ENCODE peak calls at places on chromosome 12, in nine cellular contexts. B is AG04449; Q is endothelial cell; N is neural crest cell; T is naive thymus-derived CD8-positive, alpha-beta T cell; G is activated CD4-positive, alpha-beta T cell treated with anti-CD3 and anti-CD28 coated beads for 36 hours; A is fibroblast of lung; X is GM13976; H is head of caudate nucleus. F is an unnamed sample.

GRCh38 chr12:2804390-2805145 is 7.9 kb upstream of the ITFG2 start:
- DNase-seq in X (no peak), G (no peak), N (no peak), Q (no peak), B (peak; percentile 29), A (peak; percentile 73), T (no peak), H (peak; percentile 41), F (peak; percentile 71)

GRCh38 chr12:52749827-52750226 is 27.3 kb downstream of the KRT76 start:
- DNase-seq in N (no peak), G (no peak), Q (no peak), A (no peak), H (no peak), B (no peak), T (no peak), X (no peak), F (no peak)

GRCh38 chr12:119940881-119941280 is 48.2 kb upstream of the BICDL1 start:
- DNase-seq in A (peak; percentile 6), X (no peak), B (no peak), G (no peak), Q (no peak), T (no peak), N (no peak), H (no peak), F (no peak)

GRCh38 chr12:24042651-24043050 is 93.2 kb upstream of the SOX5 start:
- DNase-seq in A (no peak), X (no peak), N (no peak), T (no peak), Q (no peak), H (no peak), G (no peak), B (no peak), F (no peak)

GRCh38 chr12:100359822-100360221 is 2.9 kb downstream of the SLC17A8 start:
- DNase-seq in G (no peak), B (no peak), T (no peak), A (no peak), Q (no peak), N (no peak), H (no peak), X (no peak), F (no peak)

GRCh38 chr12:5907812-5908211 is 37.2 kb downstream of the ANO2 start:
- DNase-seq in T (no peak), Q (no peak), G (no peak), H (no peak), N (no peak), X (no peak), B (no peak), A (no peak), F (no peak)

GRCh38 chr12:32560520-32560919 is 118.6 kb upstream of the DNM1L start:
- DNase-seq in X (no peak), Q (no peak), A (no peak), H (no peak), G (no peak), N (no peak), T (no peak), B (no peak), F (no peak)

GRCh38 chr12:90909069-90909676 is 45.8 kb downstream of the CCER1 start:
- DNase-seq in Q (peak; percentile 47), A (peak; percentile 69), G (peak; percentile 5), H (peak; percentile 46), B (no peak), X (no peak), T (no peak), N (peak; percentile 30), F (peak; percentile 6)

GRCh38 chr12:115191342-115191741 is 507.4 kb upstream of the TBX3 start:
- DNase-seq in X (no peak), T (no peak), N (no peak), H (no peak), Q (no peak), A (peak; percentile 26), B (no peak), G (no peak), F (no peak)

GRCh38 chr12:83181074-83181473 is 494.4 kb downstream of the TMTC2 start:
- DNase-seq in B (no peak), G (no peak), N (no peak), T (no peak), A (no peak), Q (no peak), H (no peak), X (no peak), F (no peak)

GRCh38 chr12:114311966-114312365 is 94.0 kb downstream of the TBX5 start:
- DNase-seq in X (no peak), N (no peak), B (no peak), T (no peak), H (no peak), A (peak; percentile 14), G (no peak), Q (no peak), F (peak; percentile 4)

GRCh38 chr12:78470354-78471195 is 394.0 kb upstream of the SYT1 start:
- DNase-seq in N (peak; percentile 18), X (no peak), T (no peak), Q (peak; percentile 34), H (peak; percentile 65), B (peak; percentile 9), G (peak; percentile 7), A (peak; percentile 69), F (peak; percentile 20)

GRCh38 chr12:27966870-27967269 is 5.7 kb downstream of the PTHLH start:
- DNase-seq in Q (no peak), G (no peak), T (no peak), X (no peak), H (no peak), B (peak; percentile 91), A (peak; percentile 98), N (no peak), F (no peak)

GRCh38 chr12:63223128-63223527 is 72.1 kb upstream of the AVPR1A start:
- DNase-seq in A (no peak), X (no peak), B (no peak), N (no peak), Q (no peak), H (no peak), G (no peak), T (no peak), F (no peak)

GRCh38 chr12:120119395-120119973 is 2.9 kb upstream of the RAB35 start:
- DNase-seq in Q (no peak), T (no peak), N (no peak), H (no peak), G (peak; percentile 72), A (peak; percentile 71), X (no peak), B (peak; percentile 29), F (no peak)

GRCh38 chr12:97568336-97569180 is 106.0 kb downstream of the RMST start:
- DNase-seq in T (no peak), A (no peak), X (no peak), B (no peak), Q (no peak), N (no peak), H (no peak), G (no peak), F (no peak)

GRCh38 chr12:131867891-131868675 is 26.3 kb upstream of the ULK1 start:
- DNase-seq in H (no peak), G (no peak), B (no peak), A (no peak), X (no peak), T (no peak), Q (no peak), N (no peak), F (no peak)

GRCh38 chr12:77837876-77838291 is 7.2 kb downstream of the NAV3 start:
- DNase-seq in X (no peak), H (peak; percentile 15), A (no peak), Q (no peak), T (no peak), G (no peak), B (no peak), N (no peak), F (no peak)

GRCh38 chr12:100229036-100229635 is 28.5 kb downstream of the ACTR6 start:
- DNase-seq in G (no peak), N (no peak), X (no peak), T (no peak), A (peak; percentile 13), H (no peak), B (no peak), Q (no peak), F (no peak)

GRCh38 chr12:59657266-59657665 is 61.4 kb downstream of the SLC16A7 start:
- DNase-seq in Q (no peak), H (no peak), A (peak; percentile 8), T (no peak), B (no peak), N (no peak), G (no peak), X (no peak), F (no peak)

GRCh38 chr12:111812881-111813741 is 28.9 kb upstream of the MAPKAPK5 start:
- DNase-seq in B (peak; percentile 40), T (peak; percentile 66), G (peak; percentile 81), N (peak; percentile 66), H (peak; percentile 80), A (peak; percentile 91), X (peak; percentile 86), Q (peak; percentile 71), F (peak; percentile 84)

GRCh38 chr12:115402443-115403170 is 718.6 kb upstream of the TBX3 start:
- DNase-seq in X (no peak), H (no peak), T (no peak), A (no peak), Q (no peak), G (no peak), B (no peak), N (no peak), F (no peak)

GRCh38 chr12:62600038-62600437 is 133.4 kb downstream of the MON2 start:
- DNase-seq in A (peak; percentile 3), H (no peak), N (no peak), B (no peak), Q (no peak), G (no peak), T (no peak), X (no peak), F (no peak)

GRCh38 chr12:45289245-45290217 is 73.6 kb downstream of the ANO6 start:
- DNase-seq in N (no peak), X (no peak), A (no peak), B (no peak), G (no peak), H (no peak), T (no peak), Q (no peak), F (no peak)

F was measured in cerebellum.